ENCODE peak calls at places on chromosome 20, in six cellular contexts. R is hippocampal formation; O is brain microvascular endothelial cell; Q is AG08396; U is stimulated activated CD8-positive, alpha-beta memory T cell treated with anti-CD3 and anti-CD28 coated beads, Interleukin-7, amount 100 ng/mL, for 1 hour; N is iPS-NIHi11. W is an unnamed sample.

GRCh38 chr20:7959484-7959883 is 19.2 kb upstream of the HAO1 start:
- DNase-seq in R (no peak), O (no peak), Q (no peak), U (no peak), N (no peak), W (no peak)

GRCh38 chr20:34180460-34181108 is 60.6 kb upstream of the ASIP start:
- DNase-seq in R (no peak), O (no peak), Q (no peak), U (no peak), N (no peak), W (no peak)

GRCh38 chr20:46433051-46433450 is 26.6 kb upstream of the ELMO2 start:
- DNase-seq in R (no peak), O (no peak), Q (no peak), U (no peak), N (no peak), W (no peak)

GRCh38 chr20:62642666-62643520 is 590 bp downstream of the SLCO4A1 start:
- DNase-seq in R (no peak), O (no peak), Q (no peak), U (no peak), N (peak; percentile 59), W (peak; percentile 57)

GRCh38 chr20:16703570-16703969 is 26.3 kb upstream of the SNRPB2 start:
- DNase-seq in R (no peak), O (no peak), Q (no peak), U (no peak), N (no peak), W (no peak)

GRCh38 chr20:24957326-24957996 is 8.4 kb downstream of the CST7 start:
- DNase-seq in R (no peak), O (no peak), Q (no peak), U (no peak), N (no peak), W (no peak)

GRCh38 chr20:10093087-10093591 is 58.4 kb downstream of the ANKEF1 start:
- DNase-seq in R (no peak), O (peak; percentile 45), Q (peak; percentile 56), U (no peak), N (no peak), W (peak; percentile 19)

GRCh38 chr20:52192296-52193007 is 873 bp upstream of the ZFP64 start:
- DNase-seq in R (no peak), O (no peak), Q (peak; percentile 34), U (no peak), N (peak; percentile 78), W (no peak)

GRCh38 chr20:34235875-34236274 is 5.3 kb upstream of the ASIP start:
- DNase-seq in R (no peak), O (no peak), Q (no peak), U (no peak), N (no peak), W (no peak)

GRCh38 chr20:61640171-61640570 is 388.1 kb downstream of the CDH4 start:
- DNase-seq in R (no peak), O (no peak), Q (no peak), U (no peak), N (no peak), W (no peak)

GRCh38 chr20:63968928-63969760 is 586 bp downstream of the ZNF512B start:
- DNase-seq in R (no peak), O (no peak), Q (no peak), U (no peak), N (peak; percentile 64), W (peak; percentile 81)

GRCh38 chr20:2051920-2052319 is 49.7 kb upstream of the STK35 start:
- DNase-seq in R (no peak), O (no peak), Q (no peak), U (no peak), N (peak; percentile 19), W (no peak)

GRCh38 chr20:41242352-41242751 is 75.2 kb downstream of the ZHX3 start:
- DNase-seq in R (no peak), O (no peak), Q (no peak), U (no peak), N (no peak), W (no peak)

GRCh38 chr20:38315290-38315966 is 11.5 kb downstream of the BPI start:
- DNase-seq in R (peak; percentile 8), O (peak; percentile 59), Q (peak; percentile 25), U (no peak), N (no peak), W (no peak)

GRCh38 chr20:48329676-48330644 is 497.8 kb downstream of the PREX1 start:
- DNase-seq in R (no peak), O (no peak), Q (no peak), U (no peak), N (peak; percentile 73), W (no peak)

GRCh38 chr20:60255426-60255825 is 297.2 kb downstream of the CDH26 start:
- DNase-seq in R (no peak), O (no peak), Q (no peak), U (no peak), N (no peak), W (no peak)

GRCh38 chr20:38013891-38014290 is 19.4 kb downstream of the TTI1 start:
- DNase-seq in R (no peak), O (no peak), Q (no peak), U (no peak), N (no peak), W (no peak)

GRCh38 chr20:46217583-46217982 is 90.7 kb downstream of the CDH22 start:
- DNase-seq in R (no peak), O (no peak), Q (no peak), U (no peak), N (no peak), W (no peak)

GRCh38 chr20:50774515-50774914 is 20.3 kb upstream of the BCAS4 start:
- DNase-seq in R (no peak), O (no peak), Q (no peak), U (no peak), N (no peak), W (no peak)

GRCh38 chr20:34522969-34523871 is 7.0 kb downstream of the DYNLRB1 start:
- DNase-seq in R (peak; percentile 29), O (peak; percentile 75), Q (peak; percentile 27), U (no peak), N (peak; percentile 75), W (peak; percentile 19)

GRCh38 chr20:63009988-63010769 is 3.4 kb upstream of the BHLHE23 start:
- DNase-seq in R (no peak), O (no peak), Q (no peak), U (peak; percentile 29), N (no peak), W (no peak)

GRCh38 chr20:44720617-44720993 is 5.4 kb downstream of the CCN5 start:
- DNase-seq in R (peak; percentile 22), O (peak; percentile 45), Q (peak; percentile 82), U (no peak), N (no peak), W (no peak)

GRCh38 chr20:50230184-50230583 is 39.6 kb downstream of the CEBPB start:
- DNase-seq in R (no peak), O (no peak), Q (no peak), U (no peak), N (no peak), W (no peak)

GRCh38 chr20:63404129-63405085 is 43.3 kb upstream of the CHRNA4 start:
- DNase-seq in R (no peak), O (no peak), Q (no peak), U (no peak), N (no peak), W (no peak)

GRCh38 chr20:44659931-44660330 is 8.4 kb upstream of the ADA start:
- DNase-seq in R (no peak), O (no peak), Q (no peak), U (no peak), N (no peak), W (no peak)

GRCh38 chr20:43209831-43210230 is 20.1 kb upstream of the PTPRT start:
- DNase-seq in R (no peak), O (no peak), Q (no peak), U (no peak), N (no peak), W (no peak)

GRCh38 chr20:63896136-63896890 is 1.4 kb downstream of the DNAJC5 start:
- DNase-seq in R (no peak), O (no peak), Q (peak; percentile 58), U (no peak), N (peak; percentile 33), W (peak; percentile 77)

GRCh38 chr20:17808357-17808756 is 108.6 kb downstream of the BANF2 start:
- DNase-seq in R (no peak), O (peak; percentile 62), Q (peak; percentile 71), U (no peak), N (no peak), W (no peak)

GRCh38 chr20:50054626-50055511 is 58.1 kb downstream of the UBE2V1 start:
- DNase-seq in R (peak; percentile 80), O (no peak), Q (peak; percentile 66), U (no peak), N (no peak), W (no peak)

GRCh38 chr20:3922223-3922982 is 33.2 kb downstream of the PANK2 start:
- DNase-seq in R (no peak), O (no peak), Q (no peak), U (no peak), N (no peak), W (no peak)

GRCh38 chr20:48098099-48098498 is 312.8 kb upstream of the SULF2 start:
- DNase-seq in R (no peak), O (no peak), Q (no peak), U (no peak), N (peak; percentile 29), W (no peak)

GRCh38 chr20:39876974-39877615 is 811.9 kb downstream of the MAFB start:
- DNase-seq in R (no peak), O (no peak), Q (no peak), U (no peak), N (no peak), W (no peak)

GRCh38 chr20:20450461-20451027 is 82.6 kb downstream of the INSM1 start:
- DNase-seq in R (peak; percentile 68), O (no peak), Q (no peak), U (no peak), N (no peak), W (no peak)

GRCh38 chr20:1983311-1983710 is 10.5 kb downstream of the PDYN start:
- DNase-seq in R (no peak), O (no peak), Q (no peak), U (no peak), N (no peak), W (no peak)

GRCh38 chr20:20593447-20594170 is 118.8 kb downstream of the RALGAPA2 start:
- DNase-seq in R (peak; percentile 6), O (peak; percentile 51), Q (peak; percentile 55), U (no peak), N (peak; percentile 79), W (no peak)

GRCh38 chr20:37749620-37750403 is 56.0 kb downstream of the CTNNBL1 start:
- DNase-seq in R (no peak), O (no peak), Q (no peak), U (no peak), N (no peak), W (no peak)

GRCh38 chr20:24872291-24873014 is 76.6 kb upstream of the CST7 start:
- DNase-seq in R (no peak), O (no peak), Q (no peak), U (no peak), N (no peak), W (no peak)

GRCh38 chr20:37529214-37529967 is 1.7 kb upstream of the BLCAP start:
- DNase-seq in R (no peak), O (no peak), Q (no peak), U (no peak), N (no peak), W (no peak)

W was measured in pancreas.